ENCODE peak calls at places on chromosomes 7 and 10, in four cellular contexts. One of them, this sample, is unnamed.

GRCh38 chr10:96378741-96379140 is 19.9 kb upstream of the OPALIN start:
- DNase-seq in H1: no peak
- DNase-seq in activated T-cell treated with anti-CD3 and anti-CD28 coated beads, Interleukin-2, amount 50 U/mL, for 72 hours: no peak
- DNase-seq in NB4: no peak
- DNase-seq in this sample: no peak

GRCh38 chr10:125283191-125283590 is 122.8 kb upstream of the CTBP2 start:
- DNase-seq in NB4: peak
- DNase-seq in activated T-cell treated with anti-CD3 and anti-CD28 coated beads, Interleukin-2, amount 50 U/mL, for 72 hours: no peak
- DNase-seq in H1: no peak
- DNase-seq in this sample: no peak

GRCh38 chr7:126436213-126436868 is 816.4 kb downstream of the GRM8 start:
- DNase-seq in activated T-cell treated with anti-CD3 and anti-CD28 coated beads, Interleukin-2, amount 50 U/mL, for 72 hours: no peak
- DNase-seq in NB4: no peak
- DNase-seq in H1: no peak
- DNase-seq in this sample: no peak

GRCh38 chr7:100764841-100765240 is 31.4 kb downstream of the ZAN start:
- DNase-seq in NB4: no peak
- DNase-seq in H1: no peak
- DNase-seq in activated T-cell treated with anti-CD3 and anti-CD28 coated beads, Interleukin-2, amount 50 U/mL, for 72 hours: no peak
- DNase-seq in this sample: no peak

GRCh38 chr10:74078037-74078436 is 72.6 kb downstream of the AP3M1 start:
- DNase-seq in activated T-cell treated with anti-CD3 and anti-CD28 coated beads, Interleukin-2, amount 50 U/mL, for 72 hours: peak
- DNase-seq in H1: no peak
- DNase-seq in NB4: peak
- DNase-seq in this sample: no peak

GRCh38 chr7:112981966-112982365 is 104.7 kb downstream of the GPR85 start:
- DNase-seq in NB4: no peak
- DNase-seq in H1: no peak
- DNase-seq in activated T-cell treated with anti-CD3 and anti-CD28 coated beads, Interleukin-2, amount 50 U/mL, for 72 hours: no peak
- DNase-seq in this sample: no peak

GRCh38 chr10:97582169-97582568 is 2.0 kb upstream of the HOGA1 start:
- DNase-seq in H1: no peak
- DNase-seq in NB4: no peak
- DNase-seq in activated T-cell treated with anti-CD3 and anti-CD28 coated beads, Interleukin-2, amount 50 U/mL, for 72 hours: no peak
- DNase-seq in this sample: no peak

GRCh38 chr7:65731562-65732035 is 141.3 kb upstream of the VKORC1L1 start:
- DNase-seq in NB4: no peak
- DNase-seq in activated T-cell treated with anti-CD3 and anti-CD28 coated beads, Interleukin-2, amount 50 U/mL, for 72 hours: no peak
- DNase-seq in H1: no peak
- DNase-seq in this sample: no peak

GRCh38 chr10:70331486-70332268 is 47.9 kb upstream of the NPFFR1 start:
- DNase-seq in activated T-cell treated with anti-CD3 and anti-CD28 coated beads, Interleukin-2, amount 50 U/mL, for 72 hours: no peak
- DNase-seq in H1: no peak
- DNase-seq in NB4: peak
- DNase-seq in this sample: peak

GRCh38 chr10:91077549-91078017 is 142.9 kb upstream of the PCGF5 start:
- DNase-seq in H1: no peak
- DNase-seq in NB4: no peak
- DNase-seq in activated T-cell treated with anti-CD3 and anti-CD28 coated beads, Interleukin-2, amount 50 U/mL, for 72 hours: no peak
- DNase-seq in this sample: peak

GRCh38 chr10:21715531-21716195 is 181.6 kb downstream of the MLLT10 start:
- DNase-seq in H1: no peak
- DNase-seq in NB4: no peak
- DNase-seq in activated T-cell treated with anti-CD3 and anti-CD28 coated beads, Interleukin-2, amount 50 U/mL, for 72 hours: no peak
- DNase-seq in this sample: no peak

GRCh38 chr7:93055543-93056107 is 62.2 kb downstream of the SAMD9 start:
- DNase-seq in activated T-cell treated with anti-CD3 and anti-CD28 coated beads, Interleukin-2, amount 50 U/mL, for 72 hours: no peak
- DNase-seq in NB4: peak
- DNase-seq in H1: no peak
- DNase-seq in this sample: peak

GRCh38 chr10:125953778-125954385 is 57.5 kb downstream of the FANK1 start:
- DNase-seq in activated T-cell treated with anti-CD3 and anti-CD28 coated beads, Interleukin-2, amount 50 U/mL, for 72 hours: no peak
- DNase-seq in NB4: no peak
- DNase-seq in H1: no peak
- DNase-seq in this sample: no peak

GRCh38 chr10:6406220-6407033 is 173.6 kb downstream of the PRKCQ start:
- DNase-seq in H1: no peak
- DNase-seq in NB4: peak
- DNase-seq in activated T-cell treated with anti-CD3 and anti-CD28 coated beads, Interleukin-2, amount 50 U/mL, for 72 hours: no peak
- DNase-seq in this sample: no peak

GRCh38 chr7:12291870-12292269 is 80.8 kb downstream of the TMEM106B start:
- DNase-seq in NB4: peak
- DNase-seq in H1: no peak
- DNase-seq in activated T-cell treated with anti-CD3 and anti-CD28 coated beads, Interleukin-2, amount 50 U/mL, for 72 hours: peak
- DNase-seq in this sample: no peak

GRCh38 chr7:4769753-4770152 is 5.7 kb upstream of the AP5Z1 start:
- DNase-seq in NB4: no peak
- DNase-seq in H1: no peak
- DNase-seq in activated T-cell treated with anti-CD3 and anti-CD28 coated beads, Interleukin-2, amount 50 U/mL, for 72 hours: no peak
- DNase-seq in this sample: no peak

GRCh38 chr10:92923416-92923815 is 75.1 kb downstream of the EXOC6 start:
- DNase-seq in activated T-cell treated with anti-CD3 and anti-CD28 coated beads, Interleukin-2, amount 50 U/mL, for 72 hours: no peak
- DNase-seq in NB4: peak
- DNase-seq in H1: no peak
- DNase-seq in this sample: no peak

GRCh38 chr10:118799779-118800178 is 45.0 kb upstream of the CACUL1 start:
- DNase-seq in NB4: no peak
- DNase-seq in H1: no peak
- DNase-seq in activated T-cell treated with anti-CD3 and anti-CD28 coated beads, Interleukin-2, amount 50 U/mL, for 72 hours: no peak
- DNase-seq in this sample: no peak

GRCh38 chr10:125153693-125154490 is 6.5 kb downstream of the CTBP2 start:
- DNase-seq in activated T-cell treated with anti-CD3 and anti-CD28 coated beads, Interleukin-2, amount 50 U/mL, for 72 hours: no peak
- DNase-seq in H1: no peak
- DNase-seq in NB4: no peak
- DNase-seq in this sample: no peak

GRCh38 chr7:91286432-91286831 is 22.2 kb downstream of the FZD1 start:
- DNase-seq in activated T-cell treated with anti-CD3 and anti-CD28 coated beads, Interleukin-2, amount 50 U/mL, for 72 hours: no peak
- DNase-seq in H1: no peak
- DNase-seq in NB4: no peak
- DNase-seq in this sample: peak

GRCh38 chr7:138979226-138979979 is 1.8 kb downstream of the KIAA1549 start:
- DNase-seq in activated T-cell treated with anti-CD3 and anti-CD28 coated beads, Interleukin-2, amount 50 U/mL, for 72 hours: no peak
- DNase-seq in H1: no peak
- DNase-seq in NB4: peak
- DNase-seq in this sample: no peak

GRCh38 chr7:125670926-125671572 is 741.4 kb upstream of the POT1 start:
- DNase-seq in activated T-cell treated with anti-CD3 and anti-CD28 coated beads, Interleukin-2, amount 50 U/mL, for 72 hours: no peak
- DNase-seq in H1: no peak
- DNase-seq in NB4: peak
- DNase-seq in this sample: peak

GRCh38 chr7:100063376-100063775 is 13.8 kb downstream of the ZSCAN21 start:
- DNase-seq in activated T-cell treated with anti-CD3 and anti-CD28 coated beads, Interleukin-2, amount 50 U/mL, for 72 hours: no peak
- DNase-seq in NB4: no peak
- DNase-seq in H1: no peak
- DNase-seq in this sample: no peak

GRCh38 chr10:128178319-128178937 is 52.2 kb upstream of the MKI67 start:
- DNase-seq in NB4: peak
- DNase-seq in H1: peak
- DNase-seq in activated T-cell treated with anti-CD3 and anti-CD28 coated beads, Interleukin-2, amount 50 U/mL, for 72 hours: peak
- DNase-seq in this sample: no peak

GRCh38 chr10:27723436-27723835 is 22.2 kb downstream of the MKX start:
- DNase-seq in activated T-cell treated with anti-CD3 and anti-CD28 coated beads, Interleukin-2, amount 50 U/mL, for 72 hours: no peak
- DNase-seq in H1: no peak
- DNase-seq in NB4: no peak
- DNase-seq in this sample: no peak

GRCh38 chr7:25805027-25805687 is 346.8 kb upstream of the NFE2L3 start:
- DNase-seq in H1: no peak
- DNase-seq in activated T-cell treated with anti-CD3 and anti-CD28 coated beads, Interleukin-2, amount 50 U/mL, for 72 hours: no peak
- DNase-seq in NB4: no peak
- DNase-seq in this sample: no peak

GRCh38 chr10:112792487-112793196 is 157.4 kb upstream of the TCF7L2 start:
- DNase-seq in NB4: no peak
- DNase-seq in H1: no peak
- DNase-seq in activated T-cell treated with anti-CD3 and anti-CD28 coated beads, Interleukin-2, amount 50 U/mL, for 72 hours: no peak
- DNase-seq in this sample: no peak

GRCh38 chr10:101778151-101778780 is 2.4 kb upstream of the FGF8 start:
- DNase-seq in activated T-cell treated with anti-CD3 and anti-CD28 coated beads, Interleukin-2, amount 50 U/mL, for 72 hours: no peak
- DNase-seq in H1: no peak
- DNase-seq in NB4: no peak
- DNase-seq in this sample: no peak

GRCh38 chr7:139730746-139731612 is 46.8 kb downstream of the HIPK2 start:
- DNase-seq in H1: no peak
- DNase-seq in activated T-cell treated with anti-CD3 and anti-CD28 coated beads, Interleukin-2, amount 50 U/mL, for 72 hours: peak
- DNase-seq in NB4: peak
- DNase-seq in this sample: no peak

GRCh38 chr10:102645741-102646609 is 1.7 kb downstream of the TRIM8 start:
- DNase-seq in H1: no peak
- DNase-seq in activated T-cell treated with anti-CD3 and anti-CD28 coated beads, Interleukin-2, amount 50 U/mL, for 72 hours: peak
- DNase-seq in NB4: peak
- DNase-seq in this sample: peak

GRCh38 chr10:99966306-99966705 is 43.4 kb downstream of the DNMBP start:
- DNase-seq in NB4: no peak
- DNase-seq in H1: no peak
- DNase-seq in activated T-cell treated with anti-CD3 and anti-CD28 coated beads, Interleukin-2, amount 50 U/mL, for 72 hours: no peak
- DNase-seq in this sample: no peak

GRCh38 chr10:70053212-70053895 is 708 bp downstream of the MACROH2A2 start:
- DNase-seq in NB4: no peak
- DNase-seq in activated T-cell treated with anti-CD3 and anti-CD28 coated beads, Interleukin-2, amount 50 U/mL, for 72 hours: peak
- DNase-seq in H1: no peak
- DNase-seq in this sample: no peak

GRCh38 chr7:24793982-24794648 is 36.9 kb upstream of the GSDME start:
- DNase-seq in activated T-cell treated with anti-CD3 and anti-CD28 coated beads, Interleukin-2, amount 50 U/mL, for 72 hours: no peak
- DNase-seq in H1: no peak
- DNase-seq in NB4: no peak
- DNase-seq in this sample: no peak

GRCh38 chr10:13053794-13054462 is 46.0 kb upstream of the OPTN start:
- DNase-seq in activated T-cell treated with anti-CD3 and anti-CD28 coated beads, Interleukin-2, amount 50 U/mL, for 72 hours: no peak
- DNase-seq in NB4: no peak
- DNase-seq in H1: no peak
- DNase-seq in this sample: no peak

GRCh38 chr10:95573953-95574604 is 12.9 kb upstream of the SORBS1 start:
- DNase-seq in activated T-cell treated with anti-CD3 and anti-CD28 coated beads, Interleukin-2, amount 50 U/mL, for 72 hours: no peak
- DNase-seq in NB4: no peak
- DNase-seq in H1: no peak
- DNase-seq in this sample: no peak